ENCODE peak calls at places on chromosomes 3 and 15, in five cellular contexts. Y, U, V, T and C are unnamed samples.

GRCh38 chr3:117104381-117104780 is 394.8 kb downstream of the TUSC7 start:
- DNase-seq in Y (no peak), U (no peak), V (no peak), T (no peak), C (no peak)

GRCh38 chr3:24400450-24400849 is 94.2 kb downstream of the THRB start:
- DNase-seq in Y (no peak), U (no peak), V (no peak), T (no peak), C (no peak)

GRCh38 chr3:42189071-42189470 is 76.9 kb downstream of the CCK start:
- DNase-seq in Y (no peak), U (no peak), V (no peak), T (no peak), C (no peak)

GRCh38 chr3:122680381-122681293 is at the start of gene PARP14:
- DNase-seq in Y (peak; percentile 74), U (no peak), V (peak; percentile 76), T (peak; percentile 74), C (peak; percentile 79)

GRCh38 chr15:62665449-62665848 is 377.1 kb upstream of the TPM1 start:
- DNase-seq in Y (peak; percentile 56), U (no peak), V (no peak), T (no peak), C (no peak)

GRCh38 chr3:43194490-43195115 is 88.7 kb upstream of the POMGNT2 start:
- DNase-seq in Y (no peak), U (no peak), V (no peak), T (peak; percentile 37), C (no peak)

GRCh38 chr3:60047426-60048200 is 997.8 kb upstream of the CFAP20DC start:
- DNase-seq in Y (no peak), U (no peak), V (no peak), T (no peak), C (no peak)

GRCh38 chr3:173275740-173276139 is 121.8 kb upstream of the NLGN1 start:
- DNase-seq in Y (no peak), U (no peak), V (no peak), T (no peak), C (no peak)

GRCh38 chr3:120497318-120497717 is 46.5 kb upstream of the FSTL1 start:
- DNase-seq in Y (no peak), U (no peak), V (no peak), T (no peak), C (no peak)

GRCh38 chr3:19866751-19867347 is 67.2 kb downstream of the EFHB start:
- DNase-seq in Y (no peak), U (no peak), V (peak; percentile 48), T (peak; percentile 27), C (peak; percentile 74)

GRCh38 chr3:16504692-16505091 is 8.8 kb downstream of the RFTN1 start:
- DNase-seq in Y (no peak), U (no peak), V (no peak), T (no peak), C (no peak)

GRCh38 chr3:72892081-72892763 is 4.4 kb downstream of the GXYLT2 start:
- DNase-seq in Y (peak; percentile 48), U (no peak), V (no peak), T (no peak), C (no peak)

GRCh38 chr3:33380653-33381052 is 59.6 kb downstream of the UBP1 start:
- DNase-seq in Y (no peak), U (no peak), V (no peak), T (no peak), C (no peak)

GRCh38 chr3:58800940-58801339 is 134.4 kb upstream of the FAM3D start:
- DNase-seq in Y (no peak), U (no peak), V (no peak), T (no peak), C (no peak)

GRCh38 chr15:62469874-62470688 is 305.0 kb upstream of the C2CD4B start:
- DNase-seq in Y (peak; percentile 36), U (no peak), V (no peak), T (no peak), C (no peak)

GRCh38 chr3:17133637-17134545 is 249.1 kb downstream of the PLCL2 start:
- DNase-seq in Y (no peak), U (no peak), V (no peak), T (no peak), C (no peak)

GRCh38 chr3:23601020-23601822 is 204.5 kb upstream of the UBE2E1 start:
- DNase-seq in Y (no peak), U (no peak), V (no peak), T (no peak), C (no peak)

GRCh38 chr3:76970006-76970680 is 69.8 kb upstream of the ROBO2 start:
- DNase-seq in Y (no peak), U (no peak), V (no peak), T (no peak), C (no peak)

GRCh38 chr15:101411085-101411484 is 78.4 kb downstream of the PCSK6 start:
- DNase-seq in Y (no peak), U (no peak), V (no peak), T (no peak), C (no peak)

GRCh38 chr15:72778796-72779195 is 4.8 kb downstream of the ADPGK start:
- DNase-seq in Y (no peak), U (no peak), V (no peak), T (no peak), C (no peak)

GRCh38 chr3:195566797-195567196 is 16.9 kb downstream of the APOD start:
- DNase-seq in Y (no peak), U (no peak), V (no peak), T (no peak), C (no peak)

GRCh38 chr3:131402391-131403039 is 20.9 kb downstream of the NUDT16 start:
- DNase-seq in Y (no peak), U (no peak), V (no peak), T (no peak), C (no peak)

GRCh38 chr3:168812234-168812633 is 716.5 kb upstream of the GOLIM4 start:
- DNase-seq in Y (no peak), U (no peak), V (no peak), T (no peak), C (no peak)

GRCh38 chr15:44593042-44593736 is 56.2 kb downstream of the EIF3J start:
- DNase-seq in Y (no peak), U (no peak), V (no peak), T (no peak), C (no peak)

GRCh38 chr3:124688580-124689454 is 41.4 kb upstream of the UMPS start:
- DNase-seq in Y (peak; percentile 64), U (no peak), V (peak; percentile 90), T (peak; percentile 53), C (peak; percentile 90)

GRCh38 chr15:82045179-82045891 is 483 bp downstream of the MEX3B start:
- DNase-seq in Y (no peak), U (no peak), V (peak; percentile 17), T (no peak), C (peak; percentile 56)

GRCh38 chr3:36944641-36945270 is at the start of gene TRANK1:
- DNase-seq in Y (peak; percentile 72), U (peak; percentile 6), V (peak; percentile 21), T (peak; percentile 78), C (peak; percentile 56)

GRCh38 chr15:80415331-80415730 is 11.1 kb downstream of the ARNT2 start:
- DNase-seq in Y (no peak), U (no peak), V (no peak), T (no peak), C (no peak)
- TF ChIP-seq CTCF in Y (no peak), U (no peak), V (no peak), T (no peak), C (no peak)

GRCh38 chr3:45145681-45146614 is at the start of gene CDCP1:
- DNase-seq in Y (peak; percentile 26), U (no peak), V (peak; percentile 70), T (no peak), C (no peak)
- H3K4me3 ChIP-seq in Y (peak within 1 kb of the TSS; percentile 51), U (peak within 1 kb of the TSS; percentile 74), V (peak within 1 kb of the TSS; percentile 49), T (peak within 1 kb of the TSS; percentile 64), C (no peak within 1 kb of the TSS)

GRCh38 chr3:53184701-53185100 is 23.7 kb downstream of the PRKCD start:
- DNase-seq in Y (no peak), U (no peak), V (no peak), T (no peak), C (no peak)
- TF ChIP-seq POLR2A in Y (no peak), U (no peak), V (no peak), T (no peak), C (no peak)

GRCh38 chr15:88699861-88700260 is 61.0 kb downstream of the ISG20 start:
- DNase-seq in Y (no peak), U (no peak), V (no peak), T (no peak), C (peak; percentile 28)

GRCh38 chr15:88700716-88701115 is 61.9 kb downstream of the ISG20 start:
- DNase-seq in Y (no peak), U (no peak), V (no peak), T (no peak), C (no peak)

GRCh38 chr15:88703533-88703932 is 64.7 kb downstream of the ISG20 start:
- DNase-seq in Y (no peak), U (no peak), V (no peak), T (no peak), C (no peak)

GRCh38 chr15:88702983-88703382 is 64.2 kb downstream of the ISG20 start:
- DNase-seq in Y (no peak), U (no peak), V (no peak), T (no peak), C (peak; percentile 50)

GRCh38 chr15:88701561-88702095 is 62.8 kb downstream of the ISG20 start:
- DNase-seq in Y (no peak), U (no peak), V (no peak), T (peak; percentile 55), C (no peak)
- TF ChIP-seq CTCF in Y (no peak), U (no peak), V (no peak), T (no peak), C (no peak)

DNA sequence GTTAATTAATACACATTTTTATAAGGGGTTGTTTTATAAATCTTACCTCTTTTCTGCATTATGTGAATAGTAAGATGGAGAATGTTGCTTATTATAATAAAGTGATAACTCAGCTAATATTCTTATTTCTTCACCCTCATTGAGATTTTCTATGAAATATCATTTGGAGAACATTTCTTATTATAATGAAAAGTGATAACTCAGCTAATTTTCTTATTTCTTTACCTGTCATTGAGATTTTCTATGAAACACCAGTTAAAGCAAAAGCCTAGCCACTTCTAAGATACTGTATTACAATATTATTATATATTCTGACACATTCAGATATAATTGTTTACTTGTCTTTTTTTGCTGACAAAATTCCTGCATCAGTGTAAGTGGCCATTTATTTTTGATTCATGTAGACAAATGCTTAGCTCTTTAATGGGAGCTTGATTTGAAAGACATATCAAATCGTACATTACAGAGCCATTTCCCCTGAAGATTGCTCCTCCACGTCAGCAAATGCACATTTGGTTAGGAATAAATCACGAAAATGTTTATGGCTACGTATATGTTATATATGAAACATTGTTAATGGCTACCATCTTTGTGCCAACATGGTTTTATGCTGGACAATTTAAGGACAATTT is 427.5 kb downstream of the CHL1 start:
- DNase-seq in Y (no peak), U (no peak), V (no peak), T (no peak), C (no peak)
- H3K4me3 ChIP-seq in Y (no peak overlapping the region), U (no peak overlapping the region), V (no peak overlapping the region), T (no peak overlapping the region), C (no peak overlapping the region)

DNA sequence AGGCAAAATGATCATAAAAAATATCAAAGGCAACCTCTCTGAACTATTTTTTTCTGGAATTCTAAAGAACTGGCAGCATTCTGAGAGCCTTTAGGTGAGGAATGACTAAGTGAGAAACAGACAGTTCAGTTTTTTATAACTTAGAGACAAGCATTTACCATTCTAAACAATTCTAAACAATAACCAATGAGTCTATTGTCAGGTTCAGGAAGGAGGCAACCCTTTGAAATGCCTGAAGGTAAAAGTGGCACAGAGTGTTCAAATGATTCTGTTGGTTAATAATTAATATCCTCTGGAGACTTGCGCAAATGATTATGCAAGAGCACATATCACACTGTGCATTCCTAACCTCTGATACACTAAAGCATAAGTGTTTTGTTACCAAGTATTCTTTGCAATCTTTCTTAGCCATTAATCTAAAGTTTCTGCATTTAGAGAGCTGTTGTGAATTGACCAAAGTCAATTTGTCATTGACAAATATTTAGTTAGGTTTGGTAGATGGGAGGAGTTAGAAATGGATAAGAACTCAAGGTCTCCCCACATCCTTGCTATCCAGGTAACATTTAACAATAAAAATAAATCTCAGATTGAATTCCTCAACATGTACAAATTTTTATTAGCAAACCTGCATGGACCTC is 9.2 kb upstream of the TGFBR2 start:
- DNase-seq in Y (no peak), U (no peak), V (no peak), T (no peak), C (no peak)
- TF ChIP-seq POLR2A in Y (no peak), U (no peak), V (peak; percentile 65), T (no peak), C (no peak)